ENCODE peak calls at places on chromosomes 11 and 22, in four cellular contexts. P is anterior cingulate cortex, F is midbrain, R is WTC11. I is an unnamed sample.

GRCh38 chr11:95991101-95991500 is 67.2 kb upstream of the MTMR2 start:
- DNase-seq in P (no peak), F (no peak), R (no peak), I (peak)

GRCh38 chr11:79232346-79232745 is 208.5 kb downstream of the TENM4 start:
- DNase-seq in P (no peak), F (no peak), R (no peak), I (no peak)

GRCh38 chr22:34800265-34800664 is 265.7 kb upstream of the ISX start:
- DNase-seq in P (no peak), F (no peak), R (no peak), I (no peak)

GRCh38 chr11:4610258-4610935 is 2.4 kb upstream of the TRIM68 start:
- DNase-seq in P (no peak), F (no peak), R (no peak), I (no peak)

GRCh38 chr11:441418-442274 is at the start of gene ANO9:
- DNase-seq in P (no peak), F (no peak), R (peak), I (peak)

GRCh38 chr22:44648085-44648820 is 53.8 kb upstream of the PRR5 start:
- DNase-seq in P (no peak), F (no peak), R (no peak), I (no peak)

GRCh38 chr11:42066113-42066512 is 606.7 kb upstream of the LRRC4C start:
- DNase-seq in P (no peak), F (no peak), R (peak), I (peak)

GRCh38 chr11:69697489-69697843 is 6.4 kb downstream of the FGF19 start:
- DNase-seq in P (no peak), F (no peak), R (no peak), I (no peak)

GRCh38 chr22:17562906-17563870 is at the start of gene SLC25A18:
- DNase-seq in P (peak), F (peak), R (no peak), I (no peak)

GRCh38 chr11:35615911-35616900 is 2.1 kb upstream of the FJX1 start:
- DNase-seq in P (peak), F (peak), R (no peak), I (peak)

GRCh38 chr11:803770-804598 is 1.0 kb downstream of the PIDD1 start:
- DNase-seq in P (no peak), F (no peak), R (no peak), I (no peak)

GRCh38 chr11:86800076-86800955 is at the start of gene PRSS23:
- DNase-seq in P (no peak), F (no peak), R (peak), I (peak)

GRCh38 chr11:44963071-44963575 is 12.4 kb upstream of the TP53I11 start:
- DNase-seq in P (no peak), F (no peak), R (no peak), I (no peak)

GRCh38 chr11:129935723-129936122 is 40.3 kb upstream of the NFRKB start:
- DNase-seq in P (no peak), F (no peak), R (no peak), I (no peak)

GRCh38 chr11:13324141-13324540 is 46.6 kb downstream of the BMAL1 start:
- DNase-seq in P (no peak), F (no peak), R (no peak), I (no peak)

GRCh38 chr11:44288133-44288526 is 21.8 kb downstream of the ALX4 start:
- DNase-seq in P (no peak), F (no peak), R (no peak), I (no peak)

GRCh38 chr11:2725367-2726300 is 25.8 kb upstream of the KCNQ1OT1 start:
- DNase-seq in P (no peak), F (no peak), R (no peak), I (no peak)

GRCh38 chr22:39135092-39135896 is 17.2 kb downstream of the CBX7 start:
- DNase-seq in P (no peak), F (no peak), R (peak), I (peak)

GRCh38 chr11:69343401-69344321 is 49.7 kb downstream of the MYEOV start:
- DNase-seq in P (no peak), F (no peak), R (no peak), I (no peak)

GRCh38 chr11:125332821-125333220 is 163.2 kb downstream of the FEZ1 start:
- DNase-seq in P (no peak), F (no peak), R (no peak), I (no peak)

GRCh38 chr11:118623291-118623655 is 15.9 kb downstream of the PHLDB1 start:
- DNase-seq in P (no peak), F (no peak), R (no peak), I (peak)

GRCh38 chr11:23078289-23078971 is 218.2 kb upstream of the CCDC179 start:
- DNase-seq in P (no peak), F (no peak), R (no peak), I (peak)

GRCh38 chr11:66881436-66881835 is 24.6 kb downstream of the LRFN4 start:
- DNase-seq in P (no peak), F (no peak), R (no peak), I (no peak)

GRCh38 chr11:84686726-84687125 is 940.4 kb downstream of the DLG2 start:
- DNase-seq in P (no peak), F (no peak), R (no peak), I (no peak)

GRCh38 chr11:74550991-74551753 is 41.2 kb upstream of the POLD3 start:
- DNase-seq in P (no peak), F (no peak), R (no peak), I (no peak)

GRCh38 chr11:18540207-18541009 is 13.7 kb upstream of the TSG101 start:
- DNase-seq in P (no peak), F (no peak), R (no peak), I (peak)

GRCh38 chr11:125978171-125978570 is 32.3 kb downstream of the VSIG10L2 start:
- DNase-seq in P (no peak), F (no peak), R (no peak), I (no peak)

GRCh38 chr11:80937831-80938230 is 1497.0 kb upstream of the TENM4 start:
- DNase-seq in P (no peak), F (no peak), R (no peak), I (no peak)

GRCh38 chr11:19968860-19969259 is 191.4 kb downstream of the DBX1 start:
- DNase-seq in P (no peak), F (no peak), R (no peak), I (no peak)

GRCh38 chr11:77411717-77412441 is 62.0 kb downstream of the PAK1 start:
- DNase-seq in P (peak), F (peak), R (peak), I (peak)

GRCh38 chr11:11731311-11732083 is 109.7 kb upstream of the GALNT18 start:
- DNase-seq in P (peak), F (no peak), R (no peak), I (peak)

GRCh38 chr11:94924074-94925031 is 49.0 kb downstream of the CWC15 start:
- DNase-seq in P (no peak), F (no peak), R (no peak), I (no peak)

GRCh38 chr11:728901-729491 is 18.3 kb upstream of the TALDO1 start:
- DNase-seq in P (no peak), F (no peak), R (no peak), I (no peak)